ENCODE peak calls at places on chromosomes 4 and X, in five cellular contexts. One of them, this sample, is unnamed.

GRCh38 chrX:53458082-53458481 is 23.9 kb upstream of the HSD17B10 start:
- DNase-seq in sigmoid colon: no peak
- DNase-seq in neuronal stem cell: no peak
- DNase-seq in right atrium auricular region: no peak
- DNase-seq in brain microvascular endothelial cell: no peak
- DNase-seq in this sample: no peak

GRCh38 chrX:24259544-24260240 is 54.2 kb downstream of the SUPT20HL2 start:
- DNase-seq in sigmoid colon: peak; percentile 74
- DNase-seq in neuronal stem cell: no peak
- DNase-seq in right atrium auricular region: no peak
- DNase-seq in brain microvascular endothelial cell: peak; percentile 68
- DNase-seq in this sample: peak; percentile 7

GRCh38 chr4:138308421-138308820 is 66.3 kb upstream of the SLC7A11 start:
- DNase-seq in sigmoid colon: no peak
- DNase-seq in neuronal stem cell: no peak
- DNase-seq in right atrium auricular region: no peak
- DNase-seq in brain microvascular endothelial cell: peak; percentile 50
- DNase-seq in this sample: peak; percentile 77

GRCh38 chrX:47502591-47503222 is 19.7 kb upstream of the ZNF41 start:
- DNase-seq in sigmoid colon: no peak
- DNase-seq in neuronal stem cell: no peak
- DNase-seq in right atrium auricular region: no peak
- DNase-seq in brain microvascular endothelial cell: no peak
- DNase-seq in this sample: no peak

GRCh38 chrX:154123241-154124219 is 20.5 kb upstream of the OPN1LW start:
- DNase-seq in sigmoid colon: no peak
- DNase-seq in neuronal stem cell: no peak
- DNase-seq in right atrium auricular region: no peak
- DNase-seq in brain microvascular endothelial cell: peak; percentile 7
- DNase-seq in this sample: no peak

GRCh38 chr4:118969359-118969758 is 80.7 kb downstream of the SYNPO2 start:
- DNase-seq in sigmoid colon: peak; percentile 90
- DNase-seq in neuronal stem cell: no peak
- DNase-seq in right atrium auricular region: peak; percentile 74
- DNase-seq in brain microvascular endothelial cell: peak; percentile 70
- DNase-seq in this sample: peak; percentile 51

GRCh38 chrX:10620121-10620699 is at the start of gene MID1:
- DNase-seq in sigmoid colon: peak; percentile 90
- DNase-seq in neuronal stem cell: peak; percentile 71
- DNase-seq in right atrium auricular region: peak; percentile 85
- DNase-seq in brain microvascular endothelial cell: peak; percentile 80
- DNase-seq in this sample: peak; percentile 65

GRCh38 chrX:123408856-123409737 is 225.0 kb downstream of the GRIA3 start:
- DNase-seq in sigmoid colon: no peak
- DNase-seq in neuronal stem cell: no peak
- DNase-seq in right atrium auricular region: no peak
- DNase-seq in brain microvascular endothelial cell: no peak
- DNase-seq in this sample: no peak

GRCh38 chrX:10111364-10112148 is 45.2 kb upstream of the CLCN4 start:
- DNase-seq in sigmoid colon: peak; percentile 75
- DNase-seq in neuronal stem cell: no peak
- DNase-seq in right atrium auricular region: no peak
- DNase-seq in brain microvascular endothelial cell: no peak
- DNase-seq in this sample: no peak

GRCh38 chr4:45795165-45795564 is 328.7 kb downstream of the GABRG1 start:
- DNase-seq in sigmoid colon: no peak
- DNase-seq in neuronal stem cell: no peak
- DNase-seq in right atrium auricular region: no peak
- DNase-seq in brain microvascular endothelial cell: no peak
- DNase-seq in this sample: no peak

DNA sequence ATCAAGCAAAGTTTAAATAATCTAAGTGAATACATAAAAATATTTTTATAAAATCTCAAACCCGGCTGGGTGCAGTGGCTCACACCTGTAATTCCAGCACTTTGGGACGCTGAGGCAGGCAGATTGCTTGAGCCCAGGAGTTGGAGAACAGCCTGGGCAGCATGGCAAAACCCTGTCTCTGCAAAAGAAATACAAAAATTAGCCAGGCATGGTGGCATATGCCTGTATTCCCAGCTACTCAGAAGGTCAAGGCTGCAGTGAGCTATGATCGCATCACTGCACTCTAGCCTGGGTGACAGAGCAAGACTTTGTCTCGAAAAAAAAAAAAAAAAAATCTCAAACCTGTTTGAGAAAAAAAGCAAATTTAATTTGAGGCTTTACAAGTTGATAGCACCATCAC is 96.9 kb upstream of the GPR34 start:
- DNase-seq in sigmoid colon: no peak
- DNase-seq in neuronal stem cell: no peak
- DNase-seq in right atrium auricular region: no peak
- DNase-seq in brain microvascular endothelial cell: no peak
- DNase-seq in this sample: no peak
- H3K27me3 ChIP-seq in sigmoid colon: no peaks in the 10 kb centered on the region
- H3K27me3 ChIP-seq in neuronal stem cell: no peaks in the 10 kb centered on the region
- H3K27me3 ChIP-seq in right atrium auricular region: no peaks in the 10 kb centered on the region
- H3K27me3 ChIP-seq in brain microvascular endothelial cell: no peaks in the 10 kb centered on the region
- H3K27me3 ChIP-seq in this sample: no peaks in the 10 kb centered on the region

GRCh38 chrX:118839334-118839958 is 15.8 kb downstream of the ZCCHC12 start:
- DNase-seq in sigmoid colon: peak; percentile 87
- DNase-seq in neuronal stem cell: peak; percentile 62
- DNase-seq in right atrium auricular region: peak; percentile 78
- DNase-seq in brain microvascular endothelial cell: peak; percentile 31
- DNase-seq in this sample: peak; percentile 45
- H3K4me3 ChIP-seq in sigmoid colon: peak overlapping the region; percentile 50
- H3K4me3 ChIP-seq in neuronal stem cell: peak overlapping the region; percentile 39
- H3K4me3 ChIP-seq in right atrium auricular region: peak overlapping the region; percentile 52
- H3K4me3 ChIP-seq in brain microvascular endothelial cell: peak overlapping the region; percentile 54
- H3K4me3 ChIP-seq in this sample: no peak overlapping the region

GRCh38 chrX:110944323-110944761 is 148.7 kb upstream of the CHRDL1 start:
- DNase-seq in sigmoid colon: no peak
- DNase-seq in neuronal stem cell: peak; percentile 11
- DNase-seq in right atrium auricular region: no peak
- DNase-seq in brain microvascular endothelial cell: no peak
- DNase-seq in this sample: no peak
- H3K27me3 ChIP-seq in sigmoid colon: peaks cover 3% of the 10 kb centered on the region
- H3K27me3 ChIP-seq in neuronal stem cell: no peaks in the 10 kb centered on the region
- H3K27me3 ChIP-seq in right atrium auricular region: no peaks in the 10 kb centered on the region
- H3K27me3 ChIP-seq in brain microvascular endothelial cell: no peaks in the 10 kb centered on the region
- H3K27me3 ChIP-seq in this sample: no peaks in the 10 kb centered on the region

GRCh38 chr4:98653890-98654867 is 4.2 kb downstream of the TSPAN5 start:
- DNase-seq in sigmoid colon: peak; percentile 72
- DNase-seq in neuronal stem cell: no peak
- DNase-seq in right atrium auricular region: no peak
- DNase-seq in brain microvascular endothelial cell: peak; percentile 85
- DNase-seq in this sample: peak; percentile 83
- H3K4me3 ChIP-seq in sigmoid colon: no peak overlapping the region
- H3K4me3 ChIP-seq in neuronal stem cell: no peak overlapping the region
- H3K4me3 ChIP-seq in right atrium auricular region: no peak overlapping the region
- H3K4me3 ChIP-seq in brain microvascular endothelial cell: peak overlapping the region; percentile 30
- H3K4me3 ChIP-seq in this sample: no peak overlapping the region

GRCh38 chr4:182090186-182090585 is 153.0 kb upstream of the TENM3 start:
- DNase-seq in sigmoid colon: no peak
- DNase-seq in neuronal stem cell: no peak
- DNase-seq in right atrium auricular region: no peak
- DNase-seq in brain microvascular endothelial cell: no peak
- DNase-seq in this sample: no peak
- H3K27me3 ChIP-seq in sigmoid colon: no peaks in the 10 kb centered on the region
- H3K27me3 ChIP-seq in neuronal stem cell: no peaks in the 10 kb centered on the region
- H3K27me3 ChIP-seq in right atrium auricular region: no peaks in the 10 kb centered on the region
- H3K27me3 ChIP-seq in brain microvascular endothelial cell: no peaks in the 10 kb centered on the region
- H3K27me3 ChIP-seq in this sample: no peaks in the 10 kb centered on the region

DNA sequence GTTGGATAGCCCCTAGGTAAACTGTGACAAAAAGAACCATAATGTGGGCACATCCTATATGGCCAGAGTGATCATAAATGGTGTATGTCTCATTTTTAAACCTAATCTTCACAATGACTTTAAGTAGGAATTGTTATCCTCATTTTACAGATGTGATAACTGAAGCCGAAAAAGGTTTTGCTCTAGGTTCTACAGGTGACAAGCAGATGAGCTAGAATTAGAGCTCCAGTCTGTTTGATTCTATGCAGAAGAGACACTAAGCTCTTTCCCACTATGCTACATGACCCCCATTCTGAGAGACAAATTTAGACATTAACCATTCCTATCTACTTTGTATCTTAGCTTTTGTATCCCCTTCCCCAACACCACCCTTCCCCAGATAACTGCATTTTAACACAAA is 2.0 kb downstream of the AREG start:
- DNase-seq in sigmoid colon: no peak
- DNase-seq in neuronal stem cell: no peak
- DNase-seq in right atrium auricular region: no peak
- DNase-seq in brain microvascular endothelial cell: no peak
- DNase-seq in this sample: no peak
- H3K4me3 ChIP-seq in sigmoid colon: no peak overlapping the region
- H3K4me3 ChIP-seq in neuronal stem cell: no peak overlapping the region
- H3K4me3 ChIP-seq in right atrium auricular region: no peak overlapping the region
- H3K4me3 ChIP-seq in brain microvascular endothelial cell: peak overlapping the region; percentile 27
- H3K4me3 ChIP-seq in this sample: no peak overlapping the region

GRCh38 chr4:76058888-76059426 is 15.6 kb upstream of the ART3 start:
- DNase-seq in sigmoid colon: no peak
- DNase-seq in neuronal stem cell: no peak
- DNase-seq in right atrium auricular region: no peak
- DNase-seq in brain microvascular endothelial cell: no peak
- DNase-seq in this sample: no peak
- H3K27me3 ChIP-seq in sigmoid colon: peaks cover 20% of the 10 kb centered on the region
- H3K27me3 ChIP-seq in neuronal stem cell: no peaks in the 10 kb centered on the region
- H3K27me3 ChIP-seq in right atrium auricular region: no peaks in the 10 kb centered on the region
- H3K27me3 ChIP-seq in brain microvascular endothelial cell: peaks cover 40% of the 10 kb centered on the region
- H3K27me3 ChIP-seq in this sample: peaks cover 46% of the 10 kb centered on the region

DNA sequence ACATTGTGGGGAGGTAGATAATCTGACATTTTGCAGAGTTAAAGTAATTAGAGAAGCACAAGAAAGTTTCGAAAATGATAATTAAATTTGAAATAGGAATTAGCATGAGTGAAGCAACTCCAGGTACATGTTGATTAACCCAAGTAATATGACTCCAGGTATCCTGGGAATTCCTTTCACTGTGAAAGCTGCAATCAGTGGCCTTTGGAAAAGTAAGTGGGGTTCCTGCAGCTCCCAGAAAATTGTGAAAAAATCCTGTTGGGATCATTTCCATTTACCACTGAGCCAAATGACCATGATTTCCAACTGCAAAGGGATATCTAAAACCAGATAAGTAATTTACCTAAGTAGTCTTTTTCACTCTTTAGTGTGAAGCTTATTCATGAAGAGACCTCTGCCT is 26.1 kb upstream of the CXCL2 start:
- DNase-seq in sigmoid colon: no peak
- DNase-seq in neuronal stem cell: no peak
- DNase-seq in right atrium auricular region: no peak
- DNase-seq in brain microvascular endothelial cell: no peak
- DNase-seq in this sample: no peak
- H3K4me3 ChIP-seq in sigmoid colon: no peak overlapping the region
- H3K4me3 ChIP-seq in neuronal stem cell: no peak overlapping the region
- H3K4me3 ChIP-seq in right atrium auricular region: no peak overlapping the region
- H3K4me3 ChIP-seq in brain microvascular endothelial cell: no peak overlapping the region
- H3K4me3 ChIP-seq in this sample: no peak overlapping the region

GRCh38 chrX:137428777-137429564 is 137.0 kb upstream of the ZIC3 start:
- DNase-seq in sigmoid colon: no peak
- DNase-seq in neuronal stem cell: no peak
- DNase-seq in right atrium auricular region: no peak
- DNase-seq in brain microvascular endothelial cell: no peak
- DNase-seq in this sample: no peak

GRCh38 chrX:137430301-137430700 is 135.6 kb upstream of the ZIC3 start:
- DNase-seq in sigmoid colon: no peak
- DNase-seq in neuronal stem cell: no peak
- DNase-seq in right atrium auricular region: no peak
- DNase-seq in brain microvascular endothelial cell: no peak
- DNase-seq in this sample: no peak

GRCh38 chrX:137427061-137427778 is 138.7 kb upstream of the ZIC3 start:
- DNase-seq in sigmoid colon: no peak
- DNase-seq in neuronal stem cell: no peak
- DNase-seq in right atrium auricular region: no peak
- DNase-seq in brain microvascular endothelial cell: no peak
- DNase-seq in this sample: no peak

GRCh38 chrX:137427813-137428212 is 138.1 kb upstream of the ZIC3 start:
- DNase-seq in sigmoid colon: no peak
- DNase-seq in neuronal stem cell: no peak
- DNase-seq in right atrium auricular region: no peak
- DNase-seq in brain microvascular endothelial cell: no peak
- DNase-seq in this sample: peak; percentile 0

DNA sequence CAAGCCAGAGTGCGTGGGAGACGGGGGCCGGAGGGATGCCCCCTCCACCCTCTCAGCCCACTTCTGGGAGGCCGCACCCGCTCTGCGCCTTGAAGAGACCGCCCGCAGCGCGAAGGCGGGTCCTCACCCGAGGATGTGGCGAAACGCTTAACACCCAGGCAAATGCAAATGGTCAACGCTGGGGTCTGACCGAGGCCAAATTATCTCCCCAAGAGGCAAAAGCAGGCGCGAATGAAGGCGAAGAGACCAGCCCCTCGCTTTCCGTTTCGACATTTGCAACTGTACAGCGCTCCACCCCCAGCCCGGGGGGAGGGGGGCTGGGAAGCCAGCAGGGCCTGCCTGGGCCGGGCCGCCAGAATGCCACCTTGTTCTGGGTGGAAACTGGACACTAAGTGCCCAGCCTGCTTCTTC is 137.7 kb upstream of the ZIC3 start:
- DNase-seq in sigmoid colon: no peak
- DNase-seq in neuronal stem cell: no peak
- DNase-seq in right atrium auricular region: no peak
- DNase-seq in brain microvascular endothelial cell: no peak
- DNase-seq in this sample: no peak
- H3K27me3 ChIP-seq in sigmoid colon: peaks cover 72% of the 10 kb centered on the region
- H3K27me3 ChIP-seq in neuronal stem cell: peaks cover 29% of the 10 kb centered on the region
- H3K27me3 ChIP-seq in right atrium auricular region: peaks cover 13% of the 10 kb centered on the region
- H3K27me3 ChIP-seq in brain microvascular endothelial cell: peaks cover 7% of the 10 kb centered on the region
- H3K27me3 ChIP-seq in this sample: no peaks in the 10 kb centered on the region

DNA sequence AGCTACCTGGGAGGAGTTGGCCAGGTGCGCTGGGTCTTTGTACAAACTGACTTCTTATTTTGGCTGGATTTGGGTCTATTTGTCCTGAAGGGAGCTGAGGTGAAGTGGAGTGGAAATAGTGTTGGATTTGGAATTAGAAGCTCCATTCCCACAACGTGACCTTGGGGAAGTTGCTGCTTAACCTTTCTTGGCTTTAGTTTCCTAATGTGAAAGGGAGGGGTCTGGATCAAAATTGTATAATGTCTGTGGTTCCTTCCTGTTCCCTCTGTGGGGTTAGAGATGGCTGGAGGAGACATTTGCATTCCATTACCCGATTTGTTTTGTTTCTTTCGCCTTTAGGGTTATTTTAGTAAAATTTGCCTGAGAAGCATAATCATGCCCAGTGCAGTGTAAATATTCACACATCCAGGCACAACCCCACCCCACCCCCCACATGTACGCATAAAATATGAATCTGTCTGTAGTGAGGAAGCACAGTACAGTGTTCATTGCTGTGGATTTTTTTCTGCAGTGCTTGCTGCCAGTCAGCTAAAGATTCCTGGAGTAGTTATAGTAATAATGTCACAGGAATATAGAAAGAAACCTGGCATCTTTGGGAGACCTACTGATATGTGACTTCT is 21.5 kb downstream of the JADE1 start:
- DNase-seq in sigmoid colon: no peak
- DNase-seq in neuronal stem cell: no peak
- DNase-seq in right atrium auricular region: no peak
- DNase-seq in brain microvascular endothelial cell: no peak
- DNase-seq in this sample: no peak
- H3K4me3 ChIP-seq in sigmoid colon: no peak overlapping the region
- H3K4me3 ChIP-seq in neuronal stem cell: no peak overlapping the region
- H3K4me3 ChIP-seq in right atrium auricular region: no peak overlapping the region
- H3K4me3 ChIP-seq in brain microvascular endothelial cell: no peak overlapping the region
- H3K4me3 ChIP-seq in this sample: no peak overlapping the region